ENCODE peak calls at places on chromosomes 4 and X, in seven cellular contexts. Y is amygdala, C is ecto neural progenitor cell, B is aorta, P is GM12891, U is NCI-H1436, M is AG08396. N is an unnamed sample.

GRCh38 chr4:146049802-146050201 is 111.2 kb upstream of the ZNF827 start:
- DNase-seq in P (no peak), B (no peak), Y (no peak), U (no peak), C (no peak), M (no peak), N (no peak)

GRCh38 chrX:47068214-47068613 is 10.0 kb upstream of the RGN start:
- DNase-seq in M (no peak), P (no peak), B (no peak), U (no peak), Y (no peak), C (no peak), N (no peak)

GRCh38 chrX:31012509-31013025 is 59.3 kb downstream of the FTHL17 start:
- DNase-seq in U (no peak), P (no peak), B (no peak), Y (no peak), C (no peak), M (no peak), N (no peak)

GRCh38 chr4:39354178-39354503 is 12.0 kb downstream of the RFC1 start:
- DNase-seq in Y (no peak), M (no peak), P (no peak), C (no peak), U (no peak), B (no peak), N (no peak)

GRCh38 chr4:182083681-182084410 is 159.4 kb upstream of the TENM3 start:
- DNase-seq in B (no peak), Y (no peak), P (no peak), C (no peak), U (no peak), M (no peak), N (no peak)

GRCh38 chrX:74535633-74536141 is 78.7 kb downstream of the RLIM start:
- DNase-seq in Y (peak; percentile 34), C (peak; percentile 53), U (peak; percentile 24), B (peak; percentile 89), M (peak; percentile 65), P (no peak), N (peak; percentile 72)

GRCh38 chrX:136258951-136259350 is 7.8 kb upstream of the MAP7D3 start:
- DNase-seq in B (no peak), Y (no peak), M (no peak), U (no peak), C (no peak), P (no peak), N (no peak)

GRCh38 chr4:143207555-143207954 is 22.8 kb downstream of the USP38 start:
- DNase-seq in P (no peak), U (no peak), Y (no peak), M (no peak), C (no peak), B (no peak), N (no peak)

GRCh38 chr4:4782969-4783368 is 76.5 kb upstream of the MSX1 start:
- DNase-seq in M (no peak), P (no peak), C (no peak), U (no peak), Y (no peak), B (peak; percentile 16), N (no peak)

GRCh38 chrX:11100281-11101035 is 10.7 kb upstream of the HCCS start:
- DNase-seq in B (no peak), P (no peak), Y (no peak), C (peak; percentile 46), U (no peak), M (peak; percentile 59), N (peak; percentile 55)

GRCh38 chrX:69045616-69046345 is 119.5 kb downstream of the PJA1 start:
- DNase-seq in U (no peak), B (no peak), M (no peak), P (no peak), Y (no peak), C (peak; percentile 28), N (peak; percentile 50)

GRCh38 chr4:158652920-158653319 is 18.8 kb downstream of the C4orf46 start:
- DNase-seq in Y (no peak), M (no peak), C (no peak), P (no peak), U (no peak), B (no peak), N (no peak)

GRCh38 chr4:3317011-3317655 is 24.3 kb downstream of the RGS12 start:
- DNase-seq in M (no peak), Y (no peak), U (no peak), B (peak; percentile 76), P (no peak), C (peak; percentile 39), N (peak; percentile 37)

GRCh38 chr4:147732516-147733193 is 767 bp downstream of the ARHGAP10 start:
- DNase-seq in M (peak; percentile 63), B (peak; percentile 82), U (no peak), C (peak; percentile 72), P (no peak), Y (no peak), N (peak; percentile 75)

GRCh38 chrX:80879143-80879542 is 69.5 kb upstream of the BRWD3 start:
- DNase-seq in B (no peak), Y (peak; percentile 0), M (no peak), P (no peak), U (no peak), C (no peak), N (no peak)

GRCh38 chr4:110589297-110589696 is 33.6 kb downstream of the PITX2 start:
- DNase-seq in U (no peak), P (no peak), Y (no peak), M (no peak), B (no peak), C (no peak), N (no peak)

GRCh38 chr4:152380185-152380584 is 155.7 kb downstream of the FBXW7 start:
- DNase-seq in C (no peak), Y (no peak), B (no peak), P (no peak), M (no peak), U (no peak), N (no peak)

GRCh38 chr4:137238456-137238855 is 293.8 kb downstream of the PCDH18 start:
- DNase-seq in U (peak; percentile 16), B (no peak), C (no peak), Y (no peak), P (no peak), M (no peak), N (no peak)

GRCh38 chr4:158111241-158111640 is 61.6 kb downstream of the GASK1B start:
- DNase-seq in Y (no peak), B (no peak), P (no peak), C (no peak), U (no peak), M (no peak), N (no peak)

GRCh38 chrX:101260435-101260834 is 30.7 kb downstream of the TAF7L start:
- DNase-seq in M (no peak), C (no peak), Y (no peak), U (no peak), P (no peak), B (no peak), N (no peak)

GRCh38 chrX:17377047-17377692 is 2.2 kb downstream of the NHS start:
- DNase-seq in U (peak; percentile 68), C (peak; percentile 54), Y (no peak), P (no peak), B (peak; percentile 83), M (peak; percentile 38), N (peak; percentile 76)

GRCh38 chrX:85851418-85851817 is 195.9 kb downstream of the CHM start:
- DNase-seq in Y (no peak), C (no peak), U (no peak), P (no peak), B (no peak), M (no peak), N (peak; percentile 53)

GRCh38 chr4:3047464-3048286 is 26.7 kb downstream of the HTT-AS start:
- DNase-seq in M (no peak), C (peak; percentile 70), P (no peak), Y (no peak), U (peak; percentile 23), B (peak; percentile 82), N (peak; percentile 84)

N was measured in islet precursor cell.